ENCODE peak calls at places on chromosome 9, in five cellular contexts. O is upper lobe of right lung, F is type B pancreatic cell, B is colonic mucosa, D is RWPE1. N is an unnamed sample.

GRCh38 chr9:18474778-18475177 is 825 bp downstream of the ADAMTSL1 start:
- DNase-seq in O (no peak), F (no peak), B (no peak), D (no peak), N (no peak)

GRCh38 chr9:3177921-3178320 is 334.0 kb upstream of the PUM3 start:
- DNase-seq in O (no peak), F (no peak), B (no peak), D (no peak), N (no peak)

GRCh38 chr9:114908104-114908621 is 22.2 kb downstream of the TNFSF8 start:
- DNase-seq in O (no peak), F (no peak), B (peak; percentile 41), D (peak; percentile 97), N (peak; percentile 100)

GRCh38 chr9:19441730-19442129 is 32.9 kb downstream of the ACER2 start:
- DNase-seq in O (no peak), F (no peak), B (no peak), D (no peak), N (no peak)

GRCh38 chr9:130950039-130950311 is 10.9 kb upstream of the FIBCD1 start:
- DNase-seq in O (no peak), F (no peak), B (peak; percentile 59), D (no peak), N (no peak)

GRCh38 chr9:8924529-8924928 is 1125.0 kb upstream of the DMAC1 start:
- DNase-seq in O (no peak), F (no peak), B (no peak), D (no peak), N (no peak)

GRCh38 chr9:114538241-114538640 is 33.0 kb upstream of the WHRN start:
- DNase-seq in O (no peak), F (no peak), B (peak; percentile 42), D (peak; percentile 58), N (no peak)

GRCh38 chr9:31582071-31582470 is 802.4 kb upstream of the ACO1 start:
- DNase-seq in O (no peak), F (no peak), B (no peak), D (no peak), N (no peak)

GRCh38 chr9:83538890-83539238 is 663 bp upstream of the FRMD3 start:
- DNase-seq in O (no peak), F (no peak), B (no peak), D (no peak), N (no peak)

GRCh38 chr9:61634192-61634591 is 444.4 kb downstream of the SPATA31A7 start:
- DNase-seq in O (no peak), F (no peak), B (no peak), D (no peak), N (no peak)

GRCh38 chr9:92795000-92795399 is 30.4 kb upstream of the BICD2 start:
- DNase-seq in O (no peak), F (no peak), B (no peak), D (no peak), N (no peak)

GRCh38 chr9:130923611-130924447 is 15.2 kb downstream of the FIBCD1 start:
- DNase-seq in O (no peak), F (no peak), B (no peak), D (no peak), N (no peak)

GRCh38 chr9:91177661-91178280 is 183.9 kb downstream of the AUH start:
- DNase-seq in O (no peak), F (peak; percentile 31), B (no peak), D (peak; percentile 63), N (no peak)

GRCh38 chr9:68802525-68803015 is 97.5 kb downstream of the PIP5K1B start:
- DNase-seq in O (no peak), F (no peak), B (no peak), D (no peak), N (no peak)

GRCh38 chr9:134058716-134059115 is 9.1 kb downstream of the BRD3 start:
- DNase-seq in O (peak; percentile 48), F (no peak), B (peak; percentile 11), D (peak; percentile 71), N (no peak)

GRCh38 chr9:129868571-129869486 is 33.6 kb downstream of the USP20 start:
- DNase-seq in O (no peak), F (no peak), B (peak; percentile 41), D (peak; percentile 34), N (no peak)

GRCh38 chr9:14089051-14089798 is 224.7 kb downstream of the NFIB start:
- DNase-seq in O (no peak), F (no peak), B (no peak), D (no peak), N (no peak)

GRCh38 chr9:16031971-16032370 is 479.1 kb downstream of the CCDC171 start:
- DNase-seq in O (no peak), F (no peak), B (no peak), D (no peak), N (no peak)

GRCh38 chr9:130549093-130549735 is 30.2 kb upstream of the FUBP3 start:
- DNase-seq in O (no peak), F (no peak), B (no peak), D (peak; percentile 70), N (no peak)

GRCh38 chr9:93024986-93025630 is 33.4 kb upstream of the SUSD3 start:
- DNase-seq in O (no peak), F (no peak), B (no peak), D (no peak), N (no peak)

GRCh38 chr9:127463891-127464290 is 12.6 kb downstream of the LRSAM1 start:
- DNase-seq in O (no peak), F (no peak), B (no peak), D (no peak), N (no peak)

GRCh38 chr9:3241290-3241689 is 284.5 kb downstream of the RFX3 start:
- DNase-seq in O (no peak), F (no peak), B (no peak), D (no peak), N (no peak)

GRCh38 chr9:68793605-68794343 is 88.7 kb downstream of the PIP5K1B start:
- DNase-seq in O (no peak), F (no peak), B (no peak), D (no peak), N (no peak)

GRCh38 chr9:120946259-120946658 is 19.7 kb upstream of the TRAF1 start:
- DNase-seq in O (no peak), F (no peak), B (no peak), D (peak; percentile 42), N (no peak)

GRCh38 chr9:35691757-35692301 is 2.1 kb upstream of the TPM2 start:
- DNase-seq in O (no peak), F (no peak), B (no peak), D (no peak), N (no peak)

GRCh38 chr9:120702075-120702474 is 12.2 kb downstream of the MEGF9 start:
- DNase-seq in O (no peak), F (no peak), B (no peak), D (no peak), N (no peak)

GRCh38 chr9:4167040-4167671 is 132.7 kb downstream of the GLIS3 start:
- DNase-seq in O (no peak), F (no peak), B (no peak), D (peak; percentile 27), N (no peak)

GRCh38 chr9:77433675-77434445 is 214.3 kb downstream of the GNA14 start:
- DNase-seq in O (peak; percentile 76), F (no peak), B (peak; percentile 44), D (peak; percentile 80), N (peak; percentile 28)

DNA sequence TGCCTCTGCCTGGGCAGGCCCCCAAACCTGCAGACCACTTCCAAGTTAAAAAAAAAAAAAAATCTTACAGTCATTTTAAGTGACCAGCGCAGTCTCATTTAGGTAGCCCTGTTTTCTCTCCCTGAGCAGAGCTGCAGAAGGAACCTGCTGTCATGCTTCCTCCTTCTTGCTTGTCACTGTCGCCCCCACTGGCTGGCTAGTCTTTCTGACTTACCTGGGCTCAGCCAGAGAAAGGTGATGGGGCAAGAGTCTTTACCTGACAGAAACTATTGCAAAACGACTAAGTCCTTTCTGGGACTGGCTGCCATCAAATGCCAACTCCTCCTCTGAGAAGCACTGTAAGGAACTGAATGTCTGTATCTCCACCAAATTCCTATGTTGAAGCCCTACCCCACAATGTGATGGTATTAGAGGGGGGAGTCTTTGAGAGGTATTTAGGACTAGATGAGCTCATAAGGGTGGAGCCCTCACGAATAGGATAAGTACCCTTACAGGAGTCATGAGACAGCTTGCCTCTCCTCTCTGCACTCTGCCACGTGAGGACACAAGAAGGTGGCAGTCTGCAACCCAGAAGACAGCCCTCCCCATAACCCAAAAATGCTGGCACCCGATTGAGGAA is 58.4 kb upstream of the SHC3 start:
- DNase-seq in O (no peak), F (no peak), B (no peak), D (no peak), N (no peak)
- TF ChIP-seq CTCF in O (no peak), F (no peak), B (no peak), D (no peak), N (peak; percentile 8)

GRCh38 chr9:692636-693459 is 148.6 kb upstream of the DMRT1 start:
- DNase-seq in O (no peak), F (no peak), B (no peak), D (no peak), N (no peak)
- TF ChIP-seq CTCF in O (no peak), F (no peak), B (no peak), D (no peak), N (no peak)

DNA sequence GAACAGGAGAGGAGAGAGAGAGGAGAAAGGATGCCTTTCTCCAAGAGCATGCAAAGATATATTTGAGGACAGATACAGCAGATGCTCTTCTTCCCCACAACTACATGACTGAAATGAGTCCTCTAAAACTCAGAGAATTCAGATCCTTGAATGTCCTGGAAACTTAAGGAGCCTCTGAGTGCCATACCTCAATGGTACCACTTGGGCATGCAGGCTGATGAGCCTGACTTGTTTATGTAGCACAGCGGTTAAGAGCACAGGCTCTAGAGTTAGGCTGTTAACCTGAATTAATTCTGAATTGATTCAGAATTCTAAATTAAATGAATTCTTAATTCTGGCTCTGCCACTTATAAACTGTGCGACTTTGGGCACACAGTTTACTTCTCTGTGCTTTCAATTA is 5.7 kb downstream of the PLPPR1 start:
- DNase-seq in O (no peak), F (no peak), B (no peak), D (no peak), N (no peak)
- TF ChIP-seq CTCF in O (no peak), F (no peak), B (no peak), D (no peak), N (no peak)

GRCh38 chr9:123825337-123825736 is 104.6 kb downstream of the DENND1A start:
- DNase-seq in O (no peak), F (no peak), B (no peak), D (peak; percentile 28), N (no peak)
- TF ChIP-seq CTCF in O (no peak), F (peak; percentile 43), B (no peak), D (no peak), N (no peak)